ENCODE peak calls at places on chromosomes 1 and 21, in six cellular contexts. One of them, this sample, is unnamed. For H3K79me1, the result is how much of the 10 kb centered on the place peaks cover.

GRCh38 chr1:26696191-26696644 is 403 bp downstream of the ARID1A start:
- DNase-seq in neuronal stem cell: no peak
- DNase-seq in IMR-90: no peak
- DNase-seq in H9: no peak
- DNase-seq in H1: no peak
- DNase-seq in trophoblast cell: no peak
- DNase-seq in this sample: no peak

GRCh38 chr21:32206631-32207030 is 72.2 kb downstream of the MIS18A start:
- DNase-seq in H9: no peak
- DNase-seq in H1: no peak
- DNase-seq in neuronal stem cell: no peak
- DNase-seq in trophoblast cell: no peak
- DNase-seq in IMR-90: no peak
- DNase-seq in this sample: no peak

GRCh38 chr21:33403128-33403785 is at the start of gene IFNGR2:
- DNase-seq in neuronal stem cell: peak
- DNase-seq in H1: peak
- DNase-seq in trophoblast cell: no peak
- DNase-seq in IMR-90: no peak
- DNase-seq in H9: no peak
- DNase-seq in this sample: peak

GRCh38 chr1:24762133-24762676 is 17.0 kb downstream of the CLIC4 start:
- DNase-seq in H1: no peak
- DNase-seq in neuronal stem cell: no peak
- DNase-seq in trophoblast cell: peak
- DNase-seq in H9: no peak
- DNase-seq in IMR-90: peak
- DNase-seq in this sample: peak

GRCh38 chr1:247269075-247269580 is 13.3 kb downstream of the VN1R5 start:
- DNase-seq in H1: no peak
- DNase-seq in IMR-90: no peak
- DNase-seq in H9: no peak
- DNase-seq in trophoblast cell: no peak
- DNase-seq in neuronal stem cell: no peak
- DNase-seq in this sample: no peak

GRCh38 chr1:160993544-160993943 is 27.4 kb downstream of the F11R start:
- DNase-seq in H9: no peak
- DNase-seq in IMR-90: peak
- DNase-seq in H1: no peak
- DNase-seq in neuronal stem cell: no peak
- DNase-seq in trophoblast cell: peak
- DNase-seq in this sample: peak

GRCh38 chr1:84506729-84507453 is 510 bp upstream of the GNG5 start:
- DNase-seq in H9: no peak
- DNase-seq in trophoblast cell: no peak
- DNase-seq in IMR-90: no peak
- DNase-seq in H1: no peak
- DNase-seq in neuronal stem cell: no peak
- DNase-seq in this sample: no peak

GRCh38 chr21:21688877-21689276 is 690.7 kb downstream of the NCAM2 start:
- DNase-seq in H1: peak
- DNase-seq in neuronal stem cell: peak
- DNase-seq in IMR-90: peak
- DNase-seq in H9: peak
- DNase-seq in trophoblast cell: peak
- DNase-seq in this sample: peak

GRCh38 chr1:36115200-36115669 is 9.8 kb downstream of the COL8A2 start:
- DNase-seq in IMR-90: peak
- DNase-seq in H9: no peak
- DNase-seq in trophoblast cell: no peak
- DNase-seq in H1: no peak
- DNase-seq in neuronal stem cell: no peak
- DNase-seq in this sample: no peak

GRCh38 chr1:220810179-220810653 is 23.5 kb downstream of the MTARC1 start:
- DNase-seq in IMR-90: peak
- DNase-seq in trophoblast cell: peak
- DNase-seq in H9: peak
- DNase-seq in H1: peak
- DNase-seq in neuronal stem cell: peak
- DNase-seq in this sample: peak

GRCh38 chr1:121586369-121587229 is 401.8 kb downstream of the SRGAP2C start:
- DNase-seq in H9: peak
- DNase-seq in neuronal stem cell: no peak
- DNase-seq in IMR-90: no peak
- DNase-seq in H1: peak
- DNase-seq in trophoblast cell: no peak
- DNase-seq in this sample: peak

GRCh38 chr1:25774921-25775774 is 24.8 kb upstream of the SELENON start:
- DNase-seq in H9: no peak
- DNase-seq in trophoblast cell: no peak
- DNase-seq in H1: no peak
- DNase-seq in IMR-90: no peak
- DNase-seq in neuronal stem cell: no peak
- DNase-seq in this sample: no peak

GRCh38 chr1:100710881-100711660 is 8.5 kb upstream of the VCAM1 start:
- DNase-seq in trophoblast cell: no peak
- DNase-seq in IMR-90: peak
- DNase-seq in H1: no peak
- DNase-seq in neuronal stem cell: no peak
- DNase-seq in H9: no peak
- DNase-seq in this sample: peak

GRCh38 chr1:100704473-100704872 is 15.1 kb upstream of the VCAM1 start:
- DNase-seq in H1: no peak
- DNase-seq in trophoblast cell: no peak
- DNase-seq in IMR-90: no peak
- DNase-seq in H9: no peak
- DNase-seq in neuronal stem cell: no peak
- DNase-seq in this sample: no peak

GRCh38 chr1:100706861-100707260 is 12.7 kb upstream of the VCAM1 start:
- DNase-seq in trophoblast cell: peak
- DNase-seq in IMR-90: no peak
- DNase-seq in H9: no peak
- DNase-seq in neuronal stem cell: no peak
- DNase-seq in H1: no peak
- DNase-seq in this sample: no peak

GRCh38 chr1:100703716-100704115 is 15.8 kb upstream of the VCAM1 start:
- DNase-seq in H9: no peak
- DNase-seq in IMR-90: no peak
- DNase-seq in neuronal stem cell: no peak
- DNase-seq in trophoblast cell: no peak
- DNase-seq in H1: no peak
- DNase-seq in this sample: no peak

GRCh38 chr1:100708476-100709062 is 11.0 kb upstream of the VCAM1 start:
- DNase-seq in H9: no peak
- DNase-seq in neuronal stem cell: no peak
- DNase-seq in trophoblast cell: no peak
- DNase-seq in IMR-90: peak
- DNase-seq in H1: no peak
- DNase-seq in this sample: no peak
- H3K79me1 ChIP-seq in H9: under half
- H3K79me1 ChIP-seq in neuronal stem cell: under half
- H3K79me1 ChIP-seq in trophoblast cell: under half
- H3K79me1 ChIP-seq in IMR-90: under half
- H3K79me1 ChIP-seq in H1: under half
- H3K79me1 ChIP-seq in this sample: under half

GRCh38 chr1:64038965-64039926 is 164.2 kb upstream of the UBE2U start:
- DNase-seq in trophoblast cell: peak
- DNase-seq in H9: peak
- DNase-seq in neuronal stem cell: no peak
- DNase-seq in H1: no peak
- DNase-seq in IMR-90: peak
- DNase-seq in this sample: peak

GRCh38 chr1:64043976-64044375 is 159.4 kb upstream of the UBE2U start:
- DNase-seq in IMR-90: peak
- DNase-seq in H9: no peak
- DNase-seq in neuronal stem cell: no peak
- DNase-seq in trophoblast cell: peak
- DNase-seq in H1: no peak
- DNase-seq in this sample: no peak

GRCh38 chr1:64043328-64043727 is 160.1 kb upstream of the UBE2U start:
- DNase-seq in neuronal stem cell: no peak
- DNase-seq in H1: no peak
- DNase-seq in IMR-90: no peak
- DNase-seq in trophoblast cell: no peak
- DNase-seq in H9: no peak
- DNase-seq in this sample: no peak

GRCh38 chr1:64041366-64042131 is 161.9 kb upstream of the UBE2U start:
- DNase-seq in neuronal stem cell: no peak
- DNase-seq in IMR-90: no peak
- DNase-seq in H9: no peak
- DNase-seq in trophoblast cell: no peak
- DNase-seq in H1: no peak
- DNase-seq in this sample: no peak

DNA sequence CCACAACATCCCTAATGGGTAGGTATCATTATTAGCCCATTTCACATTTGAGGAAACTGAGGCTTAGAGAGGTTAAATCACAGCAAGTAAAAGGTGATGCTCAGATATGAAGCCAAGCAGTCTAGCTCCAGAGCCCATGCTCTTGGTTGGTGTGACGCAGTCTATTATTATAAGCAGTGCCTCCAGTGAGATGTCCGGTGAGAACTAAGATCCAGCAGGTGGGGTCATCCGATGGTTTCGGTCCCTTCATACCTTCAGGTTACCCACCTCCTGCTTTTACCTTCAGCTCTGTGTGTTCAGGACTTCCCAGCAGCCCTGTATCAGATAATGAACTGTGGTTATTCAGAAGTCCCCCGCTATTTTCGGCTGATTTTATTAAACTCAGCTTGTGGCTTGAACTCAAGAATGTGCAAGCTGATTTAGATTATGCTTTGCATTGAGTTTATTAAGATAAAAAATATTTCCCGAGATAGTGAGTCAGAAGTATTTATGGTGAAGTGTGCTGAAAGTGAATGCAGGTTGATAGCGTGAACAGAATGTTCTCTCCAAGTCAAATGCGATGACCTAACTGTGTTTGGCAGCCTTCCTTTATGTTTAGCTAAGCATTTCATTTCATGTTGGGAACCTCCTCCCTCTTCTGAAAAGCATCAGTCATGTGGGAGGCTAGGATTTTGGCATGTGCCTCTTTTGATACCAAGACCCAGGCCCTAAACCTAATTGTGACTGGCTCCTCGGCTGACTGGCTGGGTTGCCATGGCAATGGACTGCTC is 160.9 kb upstream of the UBE2U start:
- DNase-seq in trophoblast cell: peak
- DNase-seq in neuronal stem cell: no peak
- DNase-seq in IMR-90: peak
- DNase-seq in H1: no peak
- DNase-seq in H9: no peak
- DNase-seq in this sample: peak
- H3K9ac ChIP-seq in trophoblast cell: no peak
- H3K9ac ChIP-seq in neuronal stem cell: no peak
- H3K9ac ChIP-seq in IMR-90: peak
- H3K9ac ChIP-seq in H1: no peak
- H3K9ac ChIP-seq in H9: no peak
- H3K9ac ChIP-seq in this sample: peak

GRCh38 chr1:17216078-17216477 is 11.2 kb downstream of the PADI1 start:
- DNase-seq in neuronal stem cell: no peak
- DNase-seq in IMR-90: no peak
- DNase-seq in H1: no peak
- DNase-seq in H9: no peak
- DNase-seq in trophoblast cell: no peak
- DNase-seq in this sample: no peak

GRCh38 chr1:17214876-17215544 is 10.1 kb downstream of the PADI1 start:
- DNase-seq in IMR-90: no peak
- DNase-seq in neuronal stem cell: no peak
- DNase-seq in H1: no peak
- DNase-seq in trophoblast cell: no peak
- DNase-seq in H9: no peak
- DNase-seq in this sample: no peak

GRCh38 chr1:17215545-17215890 is 10.6 kb downstream of the PADI1 start:
- DNase-seq in H1: no peak
- DNase-seq in neuronal stem cell: no peak
- DNase-seq in trophoblast cell: no peak
- DNase-seq in H9: no peak
- DNase-seq in IMR-90: no peak
- DNase-seq in this sample: peak

GRCh38 chr1:17218939-17219338 is 14.0 kb downstream of the PADI1 start:
- DNase-seq in H1: no peak
- DNase-seq in neuronal stem cell: no peak
- DNase-seq in trophoblast cell: no peak
- DNase-seq in H9: no peak
- DNase-seq in IMR-90: no peak
- DNase-seq in this sample: no peak

GRCh38 chr1:17217607-17218006 is 12.7 kb downstream of the PADI1 start:
- DNase-seq in neuronal stem cell: no peak
- DNase-seq in H1: no peak
- DNase-seq in trophoblast cell: no peak
- DNase-seq in H9: no peak
- DNase-seq in IMR-90: no peak
- DNase-seq in this sample: no peak
- H3K14ac ChIP-seq in neuronal stem cell: no peak
- H3K14ac ChIP-seq in H1: no peak
- H3K14ac ChIP-seq in trophoblast cell: no peak
- H3K14ac ChIP-seq in H9: no peak
- H3K14ac ChIP-seq in IMR-90: no peak
- H3K14ac ChIP-seq in this sample: no peak

DNA sequence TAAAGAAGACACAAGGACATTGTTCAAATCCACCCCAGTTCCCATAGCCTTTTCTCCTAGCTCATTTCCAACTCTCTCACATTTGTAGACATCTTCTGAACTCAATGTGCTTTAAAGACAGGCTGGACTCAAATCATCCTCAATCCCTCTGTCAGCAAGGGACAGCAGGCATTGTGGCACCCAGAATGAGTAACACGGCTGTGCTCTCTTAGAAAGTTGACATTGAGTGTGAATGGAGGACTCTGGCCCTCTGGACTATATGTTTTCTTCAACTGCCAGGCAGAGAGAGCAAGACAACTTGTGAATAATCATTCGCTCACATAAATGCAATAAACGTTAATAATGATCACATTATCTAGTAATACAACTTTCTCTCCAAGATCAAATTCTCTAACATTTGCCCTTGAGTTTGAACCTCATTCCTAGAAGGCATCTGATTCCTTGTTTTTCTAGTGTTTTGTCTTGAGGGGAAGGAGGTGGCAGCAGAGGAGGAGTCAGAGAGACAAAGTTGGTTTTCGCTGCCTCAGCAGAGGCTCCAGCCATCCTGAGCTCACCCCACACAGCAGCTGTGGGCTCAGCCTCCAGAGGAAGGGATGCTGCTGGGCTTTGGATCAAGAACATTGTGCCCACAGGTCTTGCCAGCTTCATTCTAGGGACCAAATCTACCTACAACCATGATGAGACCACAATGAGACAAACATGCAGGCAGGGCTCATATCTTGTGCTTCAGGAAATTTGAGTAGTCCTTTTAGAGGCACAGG is 85.1 kb downstream of the BCAR3 start:
- DNase-seq in H1: no peak
- DNase-seq in neuronal stem cell: no peak
- DNase-seq in IMR-90: no peak
- DNase-seq in H9: no peak
- DNase-seq in trophoblast cell: no peak
- DNase-seq in this sample: no peak
- H3K79me1 ChIP-seq in H1: under half
- H3K79me1 ChIP-seq in neuronal stem cell: under half
- H3K79me1 ChIP-seq in IMR-90: half or more
- H3K79me1 ChIP-seq in H9: under half
- H3K79me1 ChIP-seq in trophoblast cell: under half
- H3K79me1 ChIP-seq in this sample: under half

GRCh38 chr21:16534408-16535099 is 804.8 kb downstream of the USP25 start:
- DNase-seq in H1: no peak
- DNase-seq in H9: no peak
- DNase-seq in neuronal stem cell: no peak
- DNase-seq in trophoblast cell: no peak
- DNase-seq in IMR-90: peak
- DNase-seq in this sample: no peak
- H3K9ac ChIP-seq in H1: no peak
- H3K9ac ChIP-seq in H9: no peak
- H3K9ac ChIP-seq in neuronal stem cell: no peak
- H3K9ac ChIP-seq in trophoblast cell: no peak
- H3K9ac ChIP-seq in IMR-90: no peak
- H3K9ac ChIP-seq in this sample: peak

GRCh38 chr1:2591233-2591580 is 4.6 kb downstream of the PRXL2B start:
- DNase-seq in H9: no peak
- DNase-seq in IMR-90: no peak
- DNase-seq in neuronal stem cell: no peak
- DNase-seq in trophoblast cell: no peak
- DNase-seq in H1: no peak
- DNase-seq in this sample: no peak
- H3K14ac ChIP-seq in H9: no peak
- H3K14ac ChIP-seq in IMR-90: no peak
- H3K14ac ChIP-seq in neuronal stem cell: no peak
- H3K14ac ChIP-seq in trophoblast cell: no peak
- H3K14ac ChIP-seq in H1: no peak
- H3K14ac ChIP-seq in this sample: no peak

This sample was measured in mesenchymal stem cell.